ENCODE peak calls at places on chromosomes 2 and 18, in seven cellular contexts. M is A549, R is Panc1, L is GM23338, X is HepG2, P is HCT116, S is SK-N-SH. B is an unnamed sample.

GRCh38 chr2:128316777-128317185 is 1.9 kb downstream of the HS6ST1 start:
- DNase-seq in M (no peak), P (no peak), S (peak), L (no peak), R (no peak), X (no peak), B (no peak)

GRCh38 chr2:49971453-49971852 is 817.1 kb upstream of the FSHR start:
- DNase-seq in S (no peak), X (no peak), P (no peak), R (no peak), M (no peak), L (no peak), B (no peak)

GRCh38 chr2:133509777-133510176 is 58.5 kb downstream of the NCKAP5 start:
- DNase-seq in L (no peak), S (no peak), X (no peak), P (no peak), R (no peak), M (no peak), B (no peak)

GRCh38 chr2:227155395-227155794 is 8.6 kb downstream of the COL4A4 start:
- DNase-seq in P (no peak), R (no peak), X (no peak), L (peak), M (no peak), S (no peak), B (no peak)

GRCh38 chr2:193556766-193557470 is 1362.2 kb upstream of the TMEFF2 start:
- DNase-seq in M (no peak), P (no peak), S (no peak), R (no peak), L (no peak), X (no peak), B (no peak)

GRCh38 chr2:142756430-142756829 is 121.0 kb upstream of the KYNU start:
- DNase-seq in M (no peak), R (no peak), P (no peak), L (no peak), S (no peak), X (no peak), B (no peak)

GRCh38 chr2:189297446-189297845 is 117.9 kb upstream of the COL5A2 start:
- DNase-seq in X (no peak), R (no peak), P (no peak), S (no peak), L (no peak), M (no peak), B (no peak)

GRCh38 chr2:19883971-19884720 is 17.6 kb downstream of the TTC32 start:
- DNase-seq in L (no peak), R (no peak), M (no peak), S (no peak), P (no peak), X (no peak), B (no peak)

GRCh38 chr2:182784058-182784706 is 68.1 kb downstream of the DNAJC10 start:
- DNase-seq in R (no peak), L (no peak), S (no peak), X (no peak), P (no peak), M (no peak), B (no peak)

GRCh38 chr2:209661286-209661685 is 110.3 kb upstream of the UNC80 start:
- DNase-seq in L (peak), P (no peak), X (no peak), R (no peak), M (no peak), S (peak), B (no peak)

GRCh38 chr2:73232471-73233153 is 427 bp downstream of the PRADC1 start:
- DNase-seq in M (peak), P (no peak), X (no peak), S (peak), L (no peak), R (no peak), B (peak)

DNA sequence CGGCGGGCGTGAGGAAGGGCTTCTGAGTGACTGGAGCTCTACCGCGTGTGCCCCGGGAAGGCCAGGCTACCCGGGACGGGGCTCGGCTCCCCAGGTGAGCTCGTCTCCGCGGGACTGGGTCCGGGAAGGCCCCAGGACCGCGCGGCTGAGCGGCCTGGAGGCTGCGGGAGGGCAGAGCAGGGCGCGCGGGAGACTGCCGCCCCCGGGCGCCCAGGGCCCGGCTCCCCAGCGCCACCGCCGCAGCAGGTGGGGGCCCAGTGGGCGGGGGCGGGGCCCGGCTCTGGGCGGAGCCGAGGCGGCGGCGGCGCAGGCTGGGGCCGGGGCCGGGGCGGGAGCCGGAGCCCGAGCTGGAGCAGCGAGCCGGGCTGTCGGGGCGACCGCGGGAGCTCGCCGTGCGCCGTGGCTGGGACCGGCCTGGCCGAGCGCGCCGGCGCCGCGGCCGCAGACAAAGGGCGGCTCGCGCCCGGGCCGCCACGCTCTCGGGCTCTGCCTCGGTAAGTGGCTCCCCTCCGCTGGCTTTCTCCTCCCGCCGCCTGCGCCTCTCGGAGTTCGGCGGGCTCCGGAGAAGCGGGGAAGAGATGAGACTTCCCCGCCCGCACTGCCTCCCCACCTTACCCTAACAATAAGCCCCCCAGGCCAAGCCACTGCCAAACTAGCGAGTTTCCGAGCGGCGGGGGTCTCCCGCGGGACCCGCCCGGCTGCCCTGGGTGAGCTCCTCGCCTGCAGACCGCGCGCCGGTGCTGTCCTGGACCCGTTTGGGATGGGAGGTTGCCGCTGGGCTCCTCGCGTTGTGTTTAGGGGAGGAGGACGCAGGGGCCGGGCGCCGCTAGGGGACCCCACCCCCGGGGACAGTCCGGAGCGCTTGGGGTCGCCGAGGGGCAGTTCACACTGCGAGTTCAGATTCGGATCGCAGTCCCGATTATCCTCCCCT is at the start of gene MAPK4:
- DNase-seq in X (no peak), P (no peak), L (peak), R (no peak), M (no peak), S (peak), B (no peak)
- H3K27ac ChIP-seq in X (no peak), P (no peak), L (no peak), R (no peak), M (no peak), S (peak), B (no peak)

GRCh38 chr2:68889500-68889899 is 18.3 kb upstream of the BMP10 start:
- DNase-seq in L (no peak), R (no peak), X (no peak), M (no peak), S (peak), P (no peak), B (no peak)
- TF ChIP-seq REST in L (no peak), R (no peak), X (no peak), M (no peak), S (no peak), P (no peak), B (no peak)

GRCh38 chr2:218429951-218430692 is 11.2 kb downstream of the VIL1 start:
- DNase-seq in R (no peak), X (no peak), S (peak), P (no peak), L (no peak), M (no peak), B (no peak)
- TF ChIP-seq CTCF in R (no peak), X (no peak), S (no peak), P (no peak), L (no peak), M (no peak), B (no peak)

GRCh38 chr2:28654981-28655322 is 96.7 kb upstream of the PPP1CB start:
- DNase-seq in S (no peak), R (no peak), X (no peak), P (no peak), L (no peak), M (no peak), B (no peak)
- H3K27ac ChIP-seq in S (peak), R (no peak), X (no peak), P (no peak), L (no peak), M (no peak), B (no peak)

GRCh38 chr2:15912203-15912602 is 28.1 kb upstream of the MYCN start:
- DNase-seq in X (no peak), L (no peak), S (no peak), P (no peak), M (peak), R (peak), B (no peak)
- TF ChIP-seq REST in X (no peak), L (no peak), S (no peak), P (no peak), M (no peak), R (no peak), B (no peak)

GRCh38 chr18:51275712-51276473 is 78.4 kb upstream of the MEX3C start:
- DNase-seq in P (no peak), S (no peak), L (no peak), R (no peak), X (no peak), M (no peak), B (no peak)

GRCh38 chr18:51279367-51279984 is 82.0 kb upstream of the MEX3C start:
- DNase-seq in R (no peak), S (no peak), P (no peak), L (no peak), M (no peak), X (peak), B (no peak)

GRCh38 chr18:51273435-51273834 is 76.0 kb upstream of the MEX3C start:
- DNase-seq in X (no peak), R (no peak), S (no peak), M (no peak), P (no peak), L (no peak), B (no peak)

GRCh38 chr18:51278045-51278649 is 80.7 kb upstream of the MEX3C start:
- DNase-seq in S (peak), X (peak), P (peak), L (peak), M (peak), R (peak), B (peak)
- TF ChIP-seq CTCF in S (peak), X (peak), P (peak), L (peak), M (peak), R (peak), B (peak)

GRCh38 chr2:68766378-68766845 is 31.8 kb downstream of the ARHGAP25 start:
- DNase-seq in P (no peak), R (no peak), L (no peak), S (no peak), X (no peak), M (no peak), B (peak)

GRCh38 chr2:68768461-68768860 is 33.9 kb downstream of the ARHGAP25 start:
- DNase-seq in X (no peak), S (no peak), L (no peak), R (no peak), M (no peak), P (no peak), B (no peak)

GRCh38 chr2:68765739-68766377 is 31.2 kb downstream of the ARHGAP25 start:
- DNase-seq in M (no peak), S (no peak), R (no peak), L (peak), X (no peak), P (no peak), B (peak)

GRCh38 chr2:68767996-68768395 is 33.4 kb downstream of the ARHGAP25 start:
- DNase-seq in L (no peak), M (no peak), R (no peak), S (no peak), P (no peak), X (no peak), B (no peak)

GRCh38 chr2:68767031-68767961 is 32.7 kb downstream of the ARHGAP25 start:
- DNase-seq in X (no peak), R (no peak), S (no peak), P (no peak), M (no peak), L (no peak), B (no peak)
- H3K27ac ChIP-seq in X (no peak), R (no peak), S (no peak), P (no peak), M (no peak), L (no peak), B (peak)

GRCh38 chr2:241037498-241037897 is 39.1 kb downstream of the SNED1 start:
- DNase-seq in R (no peak), S (no peak), P (no peak), L (no peak), X (no peak), M (no peak), B (no peak)

GRCh38 chr2:241040081-241040803 is 41.8 kb downstream of the SNED1 start:
- DNase-seq in P (no peak), S (no peak), X (no peak), R (no peak), M (no peak), L (no peak), B (no peak)

GRCh38 chr2:241038374-241039180 is 40.2 kb downstream of the SNED1 start:
- DNase-seq in M (no peak), X (no peak), P (no peak), L (no peak), S (no peak), R (no peak), B (no peak)

GRCh38 chr2:241040811-241041334 is 42.5 kb downstream of the SNED1 start:
- DNase-seq in L (no peak), M (no peak), X (no peak), P (no peak), S (no peak), R (no peak), B (no peak)

DNA sequence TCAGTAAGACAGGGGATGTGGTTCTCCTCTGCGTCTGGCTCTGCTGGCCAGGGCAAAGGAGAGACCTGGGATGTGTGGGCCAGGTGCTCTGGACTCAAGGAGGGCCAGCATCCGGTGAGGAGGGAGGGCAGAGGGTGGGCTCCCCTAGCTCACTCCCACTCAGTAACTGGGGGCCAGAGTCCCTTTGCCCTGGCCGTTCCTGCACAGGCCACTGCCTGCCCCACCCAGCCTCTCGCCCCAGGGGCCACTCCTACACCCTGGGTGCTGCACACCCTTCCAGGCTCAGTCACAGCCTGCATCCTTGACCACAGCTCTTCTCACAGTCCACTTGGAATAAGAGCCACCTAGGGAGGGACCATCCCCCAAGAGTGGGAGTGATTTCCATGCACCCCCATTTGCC is 41.0 kb downstream of the SNED1 start:
- DNase-seq in X (no peak), R (no peak), P (no peak), L (no peak), S (no peak), M (no peak), B (no peak)
- TF ChIP-seq REST in X (no peak), R (no peak), P (no peak), L (no peak), S (no peak), M (no peak), B (no peak)